ENCODE peak calls at places on chromosomes 12 and 14, in five cellular contexts. O is NCI-H2081, D is left lung, N is Ammon's horn, J is DMS153. B is an unnamed sample.

GRCh38 chr12:32501835-32502333 is 102.5 kb downstream of the FGD4 start:
- DNase-seq in D (no peak), N (peak; percentile 88), O (peak; percentile 99), J (peak; percentile 92), B (no peak)

GRCh38 chr12:111409403-111410228 is 3.9 kb downstream of the SH2B3 start:
- DNase-seq in N (no peak), D (no peak), J (no peak), O (no peak), B (no peak)

GRCh38 chr12:15581006-15581405 is 208.2 kb downstream of the EPS8 start:
- DNase-seq in J (no peak), D (no peak), N (no peak), O (no peak), B (no peak)

GRCh38 chr14:92207928-92208265 is 86.1 kb downstream of the CPSF2 start:
- DNase-seq in D (no peak), J (no peak), O (no peak), N (no peak), B (no peak)

GRCh38 chr12:15699886-15700285 is 89.3 kb downstream of the EPS8 start:
- DNase-seq in D (no peak), N (no peak), J (no peak), O (no peak), B (no peak)

GRCh38 chr14:69648480-69649414 is 37.4 kb downstream of the SUSD6 start:
- DNase-seq in J (peak; percentile 81), D (no peak), N (no peak), O (peak; percentile 58), B (no peak)

GRCh38 chr12:13436696-13437391 is 240.3 kb downstream of the EMP1 start:
- DNase-seq in J (no peak), O (no peak), D (no peak), N (no peak), B (no peak)

GRCh38 chr12:98968896-98969295 is 323.8 kb downstream of the APAF1 start:
- DNase-seq in N (peak; percentile 54), D (no peak), O (no peak), J (no peak), B (no peak)

GRCh38 chr12:56932867-56933266 is 1.3 kb downstream of the SDR9C7 start:
- DNase-seq in J (no peak), O (no peak), D (peak; percentile 52), N (peak; percentile 10), B (no peak)

GRCh38 chr14:93027810-93028723 is 87.7 kb downstream of the ITPK1 start:
- DNase-seq in O (no peak), N (no peak), J (no peak), D (no peak), B (no peak)

GRCh38 chr12:131852551-131853299 is 24.5 kb downstream of the MMP17 start:
- DNase-seq in N (no peak), D (no peak), O (no peak), J (no peak), B (no peak)

GRCh38 chr12:22333186-22333745 is 1.2 kb downstream of the ST8SIA1 start:
- DNase-seq in O (no peak), D (no peak), J (no peak), N (no peak), B (no peak)

GRCh38 chr12:10521555-10521954 is 15.9 kb downstream of the EIF2S3B start:
- DNase-seq in D (no peak), J (no peak), O (no peak), N (no peak), B (no peak)

GRCh38 chr12:22625671-22626251 is 790 bp downstream of the ETNK1 start:
- DNase-seq in J (no peak), D (peak; percentile 44), N (peak; percentile 63), O (peak; percentile 56), B (no peak)

GRCh38 chr12:94841904-94842610 is 161.4 kb downstream of the NDUFA12 start:
- DNase-seq in J (peak; percentile 5), N (no peak), O (no peak), D (no peak), B (no peak)

GRCh38 chr12:1972856-1973317 is 31.4 kb downstream of the DCP1B start:
- DNase-seq in J (no peak), N (peak; percentile 74), D (no peak), O (no peak), B (no peak)

GRCh38 chr12:77104792-77105191 is 39.4 kb upstream of the E2F7 start:
- DNase-seq in O (no peak), J (no peak), D (no peak), N (no peak), B (no peak)

GRCh38 chr14:51209457-51209856 is 30.6 kb upstream of the TMX1 start:
- DNase-seq in N (no peak), D (no peak), J (peak; percentile 91), O (peak; percentile 95), B (no peak)

GRCh38 chr12:109937371-109937770 is 37.3 kb downstream of the TCHP start:
- DNase-seq in O (no peak), N (no peak), J (no peak), D (no peak), B (no peak)

GRCh38 chr14:99318959-99319295 is 46.9 kb upstream of the BCL11B start:
- DNase-seq in D (no peak), O (no peak), N (no peak), J (no peak), B (no peak)

GRCh38 chr12:111441107-111441928 is 35.6 kb downstream of the SH2B3 start:
- DNase-seq in O (no peak), N (no peak), J (no peak), D (peak; percentile 13), B (no peak)

GRCh38 chr14:67251573-67252226 is 10.5 kb downstream of the PALS1 start:
- DNase-seq in N (no peak), J (no peak), O (no peak), D (no peak), B (no peak)

B was measured in amniotic stem cell.